ENCODE peak calls at places on chromosome 13, in five cellular contexts. One of them, this sample, is unnamed.

GRCh38 chr13:31674056-31674455 is 65.3 kb upstream of the RXFP2 start:
- DNase-seq in K562: no peak
- DNase-seq in HCT116: no peak
- DNase-seq in HepG2: no peak
- DNase-seq in H1: no peak
- DNase-seq in this sample: no peak

GRCh38 chr13:95176611-95177259 is 124.5 kb downstream of the ABCC4 start:
- DNase-seq in K562: no peak
- DNase-seq in HCT116: no peak
- DNase-seq in HepG2: no peak
- DNase-seq in H1: no peak
- DNase-seq in this sample: no peak

GRCh38 chr13:63396746-63397145 is 1981.1 kb upstream of the PCDH20 start:
- DNase-seq in K562: no peak
- DNase-seq in HCT116: no peak
- DNase-seq in HepG2: no peak
- DNase-seq in H1: no peak
- DNase-seq in this sample: no peak

GRCh38 chr13:99217461-99218101 is 16.9 kb downstream of the UBAC2 start:
- DNase-seq in K562: no peak
- DNase-seq in HCT116: no peak
- DNase-seq in HepG2: no peak
- DNase-seq in H1: peak
- DNase-seq in this sample: no peak

GRCh38 chr13:21413013-21413412 is 46.1 kb downstream of the ZDHHC20 start:
- DNase-seq in K562: no peak
- DNase-seq in HCT116: no peak
- DNase-seq in HepG2: no peak
- DNase-seq in H1: no peak
- DNase-seq in this sample: no peak

GRCh38 chr13:48159436-48160225 is 64.7 kb upstream of the MED4 start:
- DNase-seq in K562: no peak
- DNase-seq in HCT116: no peak
- DNase-seq in HepG2: no peak
- DNase-seq in H1: no peak
- DNase-seq in this sample: peak

GRCh38 chr13:26697069-26697955 is 63.3 kb downstream of the GPR12 start:
- DNase-seq in K562: no peak
- DNase-seq in HCT116: no peak
- DNase-seq in HepG2: no peak
- DNase-seq in H1: no peak
- DNase-seq in this sample: no peak

GRCh38 chr13:33224686-33225085 is 60.9 kb downstream of the STARD13 start:
- DNase-seq in K562: no peak
- DNase-seq in HCT116: no peak
- DNase-seq in HepG2: no peak
- DNase-seq in H1: no peak
- DNase-seq in this sample: no peak

GRCh38 chr13:19634129-19634740 is 776 bp downstream of the MPHOSPH8 start:
- DNase-seq in K562: no peak
- DNase-seq in HCT116: no peak
- DNase-seq in HepG2: peak
- DNase-seq in H1: no peak
- DNase-seq in this sample: no peak

GRCh38 chr13:29704648-29705047 is 109.2 kb upstream of the SLC7A1 start:
- DNase-seq in K562: no peak
- DNase-seq in HCT116: no peak
- DNase-seq in HepG2: no peak
- DNase-seq in H1: no peak
- DNase-seq in this sample: no peak

GRCh38 chr13:98570929-98571372 is 6.0 kb downstream of the STK24 start:
- DNase-seq in K562: no peak
- DNase-seq in HCT116: peak
- DNase-seq in HepG2: peak
- DNase-seq in H1: no peak
- DNase-seq in this sample: no peak

GRCh38 chr13:86572115-86572514 is 772.9 kb upstream of the SLITRK6 start:
- DNase-seq in K562: no peak
- DNase-seq in HCT116: peak
- DNase-seq in HepG2: no peak
- DNase-seq in H1: no peak
- DNase-seq in this sample: no peak

GRCh38 chr13:29908411-29908810 is 58.0 kb upstream of the UBL3 start:
- DNase-seq in K562: no peak
- DNase-seq in HCT116: no peak
- DNase-seq in HepG2: no peak
- DNase-seq in H1: no peak
- DNase-seq in this sample: no peak

GRCh38 chr13:40644838-40645620 is 21.4 kb downstream of the FOXO1 start:
- DNase-seq in K562: no peak
- DNase-seq in HCT116: no peak
- DNase-seq in HepG2: no peak
- DNase-seq in H1: no peak
- DNase-seq in this sample: no peak

GRCh38 chr13:40651866-40652587 is 14.4 kb downstream of the FOXO1 start:
- DNase-seq in K562: no peak
- DNase-seq in HCT116: no peak
- DNase-seq in HepG2: no peak
- DNase-seq in H1: peak
- DNase-seq in this sample: peak

GRCh38 chr13:40652588-40652940 is 13.9 kb downstream of the FOXO1 start:
- DNase-seq in K562: no peak
- DNase-seq in HCT116: no peak
- DNase-seq in HepG2: no peak
- DNase-seq in H1: no peak
- DNase-seq in this sample: no peak

GRCh38 chr13:40648040-40648439 is 18.4 kb downstream of the FOXO1 start:
- DNase-seq in K562: no peak
- DNase-seq in HCT116: no peak
- DNase-seq in HepG2: no peak
- DNase-seq in H1: no peak
- DNase-seq in this sample: no peak

DNA sequence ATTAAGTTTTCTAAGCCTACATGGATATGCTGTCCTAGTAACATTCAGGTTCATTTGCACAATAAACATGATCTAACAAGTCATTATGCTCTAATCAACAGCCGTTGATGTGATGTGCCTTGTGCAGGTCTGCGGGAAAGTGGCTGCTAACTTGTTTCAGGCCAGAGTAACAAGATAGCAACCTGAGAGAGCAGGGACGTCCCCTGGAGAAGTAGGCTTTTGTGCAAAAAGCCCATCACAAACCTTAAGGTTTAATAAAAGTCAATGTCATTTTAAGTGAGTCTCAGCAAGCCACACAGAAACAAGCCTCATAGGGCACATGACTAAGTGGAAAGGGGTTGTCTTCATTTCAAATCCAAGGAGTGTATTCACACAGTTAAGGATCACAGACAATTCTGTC is 17.6 kb downstream of the FOXO1 start:
- DNase-seq in K562: no peak
- DNase-seq in HCT116: no peak
- DNase-seq in HepG2: no peak
- DNase-seq in H1: no peak
- DNase-seq in this sample: no peak
- TF ChIP-seq ZNF274 in K562: no peak
- TF ChIP-seq ZNF274 in HCT116: no peak
- TF ChIP-seq ZNF274 in HepG2: no peak
- TF ChIP-seq ZNF274 in H1: no peak
- TF ChIP-seq ZNF274 in this sample: no peak

DNA sequence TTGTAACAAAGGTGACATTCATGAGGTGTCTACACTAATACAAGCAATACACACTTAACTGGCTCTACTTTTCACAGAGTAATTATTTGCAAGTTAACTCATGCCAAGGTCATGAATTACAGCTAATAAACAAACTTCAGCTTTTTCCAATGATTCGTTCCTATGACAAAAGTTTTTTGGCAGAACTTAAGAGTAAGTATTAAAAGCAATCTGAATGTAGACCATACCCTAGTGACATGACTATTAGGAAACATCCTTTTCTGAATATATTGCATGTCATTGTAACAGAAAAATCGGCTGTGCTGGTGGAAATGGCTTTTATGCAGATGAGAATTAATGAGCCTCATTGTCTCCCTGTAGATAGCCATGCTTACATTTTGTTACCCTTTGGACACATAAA is 72.0 kb downstream of the LHFPL6 start:
- DNase-seq in K562: no peak
- DNase-seq in HCT116: no peak
- DNase-seq in HepG2: no peak
- DNase-seq in H1: no peak
- DNase-seq in this sample: no peak
- TF ChIP-seq ZNF274 in K562: no peak
- TF ChIP-seq ZNF274 in HCT116: no peak
- TF ChIP-seq ZNF274 in HepG2: no peak
- TF ChIP-seq ZNF274 in H1: no peak
- TF ChIP-seq ZNF274 in this sample: no peak

DNA sequence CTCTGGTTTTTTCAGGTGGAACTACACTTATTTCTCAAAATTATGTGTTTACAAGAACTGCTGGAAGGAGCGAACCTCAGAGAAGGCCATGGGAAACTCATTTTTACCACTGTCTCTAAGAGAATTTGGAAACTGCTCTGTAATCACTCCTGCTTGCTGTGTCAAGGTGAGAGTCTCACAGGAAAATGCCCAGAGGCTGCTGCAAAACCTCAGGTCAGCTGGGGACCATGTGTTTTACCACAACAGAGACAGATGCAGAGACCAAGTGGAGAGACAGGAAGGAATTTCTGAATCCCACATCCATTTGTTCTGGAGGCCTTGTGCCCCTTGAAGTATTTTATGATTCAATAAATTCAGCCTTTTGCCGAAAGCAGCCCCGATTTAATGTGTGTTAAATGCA is 743.8 kb upstream of the SLC10A2 start:
- DNase-seq in K562: no peak
- DNase-seq in HCT116: no peak
- DNase-seq in HepG2: no peak
- DNase-seq in H1: no peak
- DNase-seq in this sample: no peak
- TF ChIP-seq ZNF274 in K562: no peak
- TF ChIP-seq ZNF274 in HCT116: no peak
- TF ChIP-seq ZNF274 in HepG2: no peak
- TF ChIP-seq ZNF274 in H1: no peak
- TF ChIP-seq ZNF274 in this sample: no peak

DNA sequence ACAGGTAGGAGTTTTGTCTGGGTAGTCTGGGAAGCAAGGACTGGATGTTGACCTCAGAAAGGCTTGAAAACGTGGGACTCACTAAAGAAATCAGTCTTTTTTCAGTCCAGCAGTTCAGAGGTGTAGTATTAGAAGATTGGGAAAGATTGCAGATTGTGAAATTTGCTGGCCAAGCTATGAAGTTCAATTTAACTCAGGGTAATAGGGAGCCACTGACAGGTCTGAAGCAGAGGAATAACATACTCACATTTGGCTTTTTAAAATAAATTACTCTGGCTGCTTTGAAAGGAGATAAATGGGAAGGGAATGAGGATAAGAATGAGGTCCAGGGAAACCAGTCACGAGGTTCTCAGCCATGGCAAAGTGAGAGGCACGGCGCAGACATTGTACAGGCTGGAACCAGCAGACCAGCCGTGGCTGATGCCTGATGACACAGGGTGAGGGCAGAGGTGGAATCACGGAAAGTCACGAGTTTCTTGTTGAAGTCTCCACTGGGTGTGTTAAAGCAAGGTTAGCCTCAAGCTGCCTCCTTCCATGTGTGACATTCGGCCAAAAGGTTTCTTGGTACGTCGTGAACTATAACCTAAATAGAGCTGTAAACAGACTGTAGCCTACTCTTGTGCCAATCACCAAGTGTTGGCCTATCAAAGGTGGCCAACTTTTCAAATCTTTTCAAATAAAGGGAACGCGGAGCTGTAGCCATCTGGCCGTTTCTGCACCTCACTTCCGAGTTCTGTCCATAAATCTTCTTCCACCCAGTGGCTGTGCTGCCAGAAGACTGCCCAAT is 377.6 kb downstream of the IRS2 start:
- DNase-seq in K562: no peak
- DNase-seq in HCT116: no peak
- DNase-seq in HepG2: no peak
- DNase-seq in H1: no peak
- DNase-seq in this sample: no peak
- TF ChIP-seq ZNF274 in K562: no peak
- TF ChIP-seq ZNF274 in HCT116: no peak
- TF ChIP-seq ZNF274 in HepG2: no peak
- TF ChIP-seq ZNF274 in H1: no peak
- TF ChIP-seq ZNF274 in this sample: no peak

DNA sequence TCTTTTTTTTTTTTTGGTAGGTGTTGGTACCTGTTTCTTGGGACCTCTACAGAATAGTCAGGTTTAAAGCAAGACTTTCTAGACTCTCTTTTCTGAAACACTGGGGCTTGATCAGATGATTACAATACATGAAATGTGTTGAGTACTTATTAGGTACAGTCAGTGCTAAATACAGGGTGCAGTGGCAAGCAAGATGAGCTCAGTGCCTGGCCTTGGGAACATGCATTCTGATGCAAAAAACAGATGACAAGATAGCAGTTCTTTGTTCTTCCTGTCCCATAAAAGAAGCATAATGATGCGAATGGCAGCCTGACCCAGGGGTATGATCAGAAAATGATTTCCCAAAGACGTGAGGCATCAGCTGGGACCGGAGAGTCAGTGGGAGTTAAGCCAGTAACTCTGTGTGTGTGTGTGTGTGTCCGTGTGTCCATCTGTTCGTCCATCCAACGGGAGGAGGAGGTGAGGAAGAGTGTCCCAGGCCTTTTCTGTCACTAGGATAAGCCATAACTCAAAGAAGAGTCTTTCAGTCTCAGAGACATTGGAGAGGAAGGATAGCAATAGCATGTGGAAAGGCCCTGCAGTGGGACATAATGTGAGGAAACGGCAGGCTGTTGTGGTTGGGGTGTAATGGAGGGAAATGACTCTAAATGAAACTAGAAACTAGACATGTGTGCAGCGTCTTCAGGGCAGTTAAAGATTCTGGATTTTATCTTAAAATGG is 32.2 kb downstream of the SLAIN1 start:
- DNase-seq in K562: no peak
- DNase-seq in HCT116: no peak
- DNase-seq in HepG2: no peak
- DNase-seq in H1: no peak
- DNase-seq in this sample: no peak
- TF ChIP-seq ZNF274 in K562: no peak
- TF ChIP-seq ZNF274 in HCT116: no peak
- TF ChIP-seq ZNF274 in HepG2: no peak
- TF ChIP-seq ZNF274 in H1: no peak
- TF ChIP-seq ZNF274 in this sample: no peak

GRCh38 chr13:28145049-28145448 is 6.7 kb downstream of the PAN3 start:
- DNase-seq in K562: no peak
- DNase-seq in HCT116: no peak
- DNase-seq in HepG2: peak
- DNase-seq in H1: no peak
- DNase-seq in this sample: no peak
- TF ChIP-seq ZNF274 in K562: no peak
- TF ChIP-seq ZNF274 in HCT116: no peak
- TF ChIP-seq ZNF274 in HepG2: no peak
- TF ChIP-seq ZNF274 in H1: no peak
- TF ChIP-seq ZNF274 in this sample: no peak

DNA sequence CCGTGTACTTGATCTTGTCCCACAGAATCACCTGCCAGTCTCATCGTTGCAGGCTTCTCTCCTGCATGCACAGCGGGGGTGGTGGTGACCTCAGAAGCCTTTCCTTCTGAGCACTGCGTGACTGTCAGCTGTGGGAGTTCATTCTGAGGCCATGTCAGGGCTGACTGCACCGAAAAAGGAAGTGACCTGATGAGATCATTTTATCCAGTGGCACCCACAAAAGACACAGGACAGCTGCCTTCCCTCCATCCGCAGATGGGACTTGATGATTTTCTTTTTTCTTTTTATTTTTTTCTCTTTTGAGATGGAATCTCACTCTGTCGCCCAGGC is 89.7 kb downstream of the RAB20 start:
- DNase-seq in K562: peak
- DNase-seq in HCT116: no peak
- DNase-seq in HepG2: no peak
- DNase-seq in H1: no peak
- DNase-seq in this sample: no peak
- TF ChIP-seq ZNF274 in K562: no peak
- TF ChIP-seq ZNF274 in HCT116: no peak
- TF ChIP-seq ZNF274 in HepG2: no peak
- TF ChIP-seq ZNF274 in H1: no peak
- TF ChIP-seq ZNF274 in this sample: no peak

This sample was measured in NT2/D1.